ENCODE peak calls at places on chromosomes 4 and X, in seven cellular contexts. O is upper lobe of left lung, M is occipital lobe, V is osteoblast, U is fibroblast of pulmonary artery, G is sigmoid colon, E is C1 segment of cervical spinal cord. D is an unnamed sample.

GRCh38 chr4:113686950-113687718 is 74.4 kb downstream of the CAMK2D start:
- DNase-seq in V (no peak), E (no peak), O (no peak), M (no peak), U (peak; percentile 33), G (no peak), D (no peak)

GRCh38 chr4:1401409-1402020 is 4.7 kb downstream of the NKX1-1 start:
- DNase-seq in M (no peak), G (peak; percentile 49), O (peak; percentile 73), U (no peak), E (no peak), V (peak; percentile 90), D (no peak)

GRCh38 chrX:78555401-78555980 is 103.6 kb downstream of the RTL3 start:
- DNase-seq in E (no peak), U (peak; percentile 9), G (no peak), M (no peak), O (no peak), V (no peak), D (no peak)

GRCh38 chr4:43373201-43373600 is 480.7 kb downstream of the GRXCR1 start:
- DNase-seq in G (no peak), O (no peak), V (no peak), U (no peak), E (no peak), M (no peak), D (no peak)

GRCh38 chr4:83771113-83771705 is 235.3 kb downstream of the GPAT3 start:
- DNase-seq in E (no peak), U (peak; percentile 65), V (peak; percentile 19), G (no peak), O (no peak), M (no peak), D (no peak)

GRCh38 chrX:79721234-79721633 is 293.3 kb upstream of the TBX22 start:
- DNase-seq in M (no peak), O (no peak), U (no peak), G (no peak), E (no peak), V (no peak), D (no peak)

GRCh38 chr4:33184684-33185083 is 2464.5 kb downstream of the PCDH7 start:
- DNase-seq in G (no peak), O (no peak), U (no peak), V (no peak), M (no peak), E (no peak), D (no peak)

GRCh38 chr4:8270912-8271815 is 1.6 kb downstream of the HTRA3 start:
- DNase-seq in V (peak; percentile 81), O (no peak), U (no peak), M (no peak), G (peak; percentile 75), E (no peak), D (no peak)

GRCh38 chrX:23854945-23855344 is 52.8 kb downstream of the APOO start:
- DNase-seq in O (no peak), M (no peak), G (no peak), E (no peak), U (peak; percentile 56), V (peak; percentile 13), D (no peak)

GRCh38 chr4:80266267-80266901 is at the start of gene FGF5:
- DNase-seq in U (peak; percentile 89), V (peak; percentile 97), G (peak; percentile 86), O (peak; percentile 86), E (no peak), M (peak; percentile 54), D (peak; percentile 75)

GRCh38 chr4:174209296-174209695 is 74.2 kb downstream of the FBXO8 start:
- DNase-seq in E (no peak), O (no peak), G (no peak), V (no peak), U (peak; percentile 24), M (no peak), D (no peak)

GRCh38 chrX:133215747-133216146 is 2.4 kb downstream of the TFDP3 start:
- DNase-seq in G (no peak), V (no peak), U (no peak), O (no peak), E (no peak), M (no peak), D (no peak)

GRCh38 chr4:47642985-47643745 is 158.1 kb downstream of the ATP10D start:
- DNase-seq in U (peak; percentile 42), E (no peak), V (no peak), O (no peak), G (no peak), M (no peak), D (no peak)

GRCh38 chr4:8917868-8918783 is 46.5 kb upstream of the HMX1 start:
- DNase-seq in O (peak; percentile 64), M (peak; percentile 38), V (peak; percentile 93), E (no peak), U (peak; percentile 45), G (peak; percentile 65), D (peak; percentile 85)

GRCh38 chr4:87559090-87559837 is 30.1 kb upstream of the SPARCL1 start:
- DNase-seq in V (no peak), O (no peak), G (no peak), U (no peak), M (no peak), E (no peak), D (no peak)

GRCh38 chr4:184028571-184028996 is 123.5 kb downstream of the STOX2 start:
- DNase-seq in E (no peak), U (no peak), M (no peak), G (no peak), V (no peak), O (no peak), D (no peak)

GRCh38 chr4:71380721-71381120 is 41.9 kb downstream of the SLC4A4 start:
- DNase-seq in G (no peak), O (no peak), U (peak; percentile 38), M (no peak), V (no peak), E (no peak), D (no peak)

GRCh38 chrX:37331546-37331945 is 17.6 kb upstream of the PRRG1 start:
- DNase-seq in O (no peak), E (no peak), M (no peak), U (no peak), G (no peak), V (no peak), D (no peak)

GRCh38 chr4:67575232-67575888 is 16.8 kb downstream of the STAP1 start:
- DNase-seq in G (no peak), V (no peak), U (no peak), O (no peak), E (no peak), M (no peak), D (no peak)

GRCh38 chrX:136097871-136098805 is 49.2 kb upstream of the FHL1 start:
- DNase-seq in O (peak; percentile 65), E (no peak), U (no peak), G (no peak), M (no peak), V (no peak), D (no peak)

GRCh38 chrX:21639775-21640174 is 18.4 kb downstream of the KLHL34 start:
- DNase-seq in V (no peak), E (no peak), M (no peak), U (no peak), G (no peak), O (no peak), D (no peak)

GRCh38 chr4:37538931-37539330 is 147.2 kb downstream of the RELL1 start:
- DNase-seq in O (no peak), M (no peak), U (no peak), G (no peak), V (no peak), E (no peak), D (no peak)

GRCh38 chr4:3708103-3708510 is 58.1 kb upstream of the ADRA2C start:
- DNase-seq in M (peak; percentile 47), O (peak; percentile 46), U (no peak), V (peak; percentile 98), G (no peak), E (peak; percentile 20), D (no peak)

GRCh38 chr4:135007400-135007799 is 805.8 kb upstream of the PABPC4L start:
- DNase-seq in V (peak; percentile 11), U (no peak), E (no peak), G (no peak), O (no peak), M (no peak), D (no peak)

GRCh38 chrX:74450803-74451449 is 29.6 kb downstream of the SLC16A2 start:
- DNase-seq in O (no peak), U (peak; percentile 90), E (no peak), G (no peak), V (peak; percentile 76), M (no peak), D (no peak)

GRCh38 chr4:107247738-107248137 is 211.6 kb upstream of the DKK2 start:
- DNase-seq in E (no peak), U (peak; percentile 8), M (no peak), O (no peak), V (no peak), G (peak; percentile 81), D (no peak)

GRCh38 chr4:54231419-54232150 is 2.5 kb downstream of the PDGFRA start:
- DNase-seq in M (no peak), O (peak; percentile 86), E (no peak), V (peak; percentile 89), G (peak; percentile 80), U (peak; percentile 74), D (no peak)